ENCODE peak calls at places on chromosomes 12 and 14, in ten cellular contexts. F, J, B, D, M, P, W, A, X and U are unnamed samples.

GRCh38 chr14:104680806-104681688 is 8.4 kb upstream of the INF2 start:
- DNase-seq in P (peak), A (no peak), J (peak), F (peak), M (peak), W (peak), B (peak), X (peak), D (no peak), U (peak)

GRCh38 chr12:5083955-5084849 is 40.5 kb downstream of the KCNA5 start:
- DNase-seq in P (peak), B (peak), A (no peak), W (no peak), F (peak), D (peak), X (peak), M (peak), J (no peak), U (no peak)

GRCh38 chr12:56142184-56142784 is 10.1 kb upstream of the MYL6B start:
- DNase-seq in B (no peak), A (no peak), J (no peak), D (no peak), W (no peak), F (no peak), X (no peak), M (no peak), P (no peak), U (no peak)

GRCh38 chr12:59111873-59112272 is 191.6 kb upstream of the LRIG3 start:
- DNase-seq in A (no peak), B (no peak), X (no peak), D (no peak), P (no peak), F (no peak), W (no peak), M (no peak), J (no peak), U (no peak)

GRCh38 chr14:92768795-92769194 is 20.4 kb upstream of the LGMN start:
- DNase-seq in W (no peak), X (no peak), F (no peak), P (no peak), M (no peak), J (no peak), A (no peak), D (no peak), B (no peak), U (no peak)

GRCh38 chr12:122874081-122874480 is 21.8 kb downstream of the VPS37B start:
- DNase-seq in B (no peak), M (no peak), W (no peak), J (no peak), A (no peak), P (peak), X (no peak), D (no peak), F (no peak), U (no peak)

GRCh38 chr14:94165744-94166143 is 8.4 kb upstream of the PPP4R4 start:
- DNase-seq in D (no peak), X (no peak), W (no peak), F (no peak), B (no peak), P (no peak), J (no peak), A (no peak), M (no peak), U (no peak)

GRCh38 chr14:104546591-104547309 is 32.8 kb upstream of the C14orf180 start:
- DNase-seq in P (no peak), W (no peak), F (no peak), A (no peak), J (no peak), M (no peak), X (no peak), D (no peak), B (no peak), U (no peak)

GRCh38 chr14:63295231-63295685 is 23.5 kb downstream of the GPHB5 start:
- DNase-seq in J (no peak), D (no peak), X (no peak), P (no peak), W (no peak), F (no peak), B (no peak), M (no peak), A (no peak), U (no peak)

GRCh38 chr14:95611293-95611880 is 74.8 kb upstream of the TCL1B start:
- DNase-seq in M (no peak), D (no peak), X (peak), J (no peak), A (no peak), B (no peak), P (no peak), F (no peak), W (no peak), U (no peak)
- TF ChIP-seq CTCF in M (no peak), D (no peak), X (no peak), J (no peak), A (no peak), B (no peak), P (no peak), F (no peak), W (no peak), U (no peak)

GRCh38 chr12:12356886-12357696 is at the start of gene BORCS5:
- DNase-seq in M (peak), X (peak), A (peak), P (peak), D (peak), W (peak), J (peak), B (peak), F (peak), U (peak)
- TF ChIP-seq CTCF in M (peak), X (no peak), A (peak), P (peak), D (no peak), W (no peak), J (no peak), B (peak), F (no peak), U (no peak)

GRCh38 chr12:68785823-68786222 is 22.2 kb upstream of the MDM2 start:
- DNase-seq in B (no peak), M (no peak), X (no peak), D (no peak), P (no peak), J (no peak), A (no peak), F (no peak), W (no peak), U (no peak)

GRCh38 chr12:68785358-68785757 is 22.6 kb upstream of the MDM2 start:
- DNase-seq in X (no peak), A (no peak), D (no peak), M (no peak), F (no peak), P (no peak), B (no peak), J (no peak), W (no peak), U (no peak)

GRCh38 chr12:68789144-68789878 is 18.7 kb upstream of the MDM2 start:
- DNase-seq in F (no peak), A (no peak), D (no peak), M (no peak), X (no peak), P (no peak), B (no peak), J (no peak), W (no peak), U (peak)

GRCh38 chr12:68788554-68789143 is 19.3 kb upstream of the MDM2 start:
- DNase-seq in D (no peak), P (no peak), A (no peak), J (no peak), M (no peak), B (no peak), F (no peak), W (no peak), X (no peak), U (no peak)

GRCh38 chr12:68786929-68787328 is 21.0 kb upstream of the MDM2 start:
- DNase-seq in B (no peak), P (no peak), F (no peak), X (no peak), A (no peak), M (no peak), W (no peak), J (no peak), D (no peak), U (no peak)
- TF ChIP-seq CTCF in B (no peak), P (no peak), F (no peak), X (no peak), A (no peak), M (peak), W (no peak), J (no peak), D (peak), U (no peak)

DNA sequence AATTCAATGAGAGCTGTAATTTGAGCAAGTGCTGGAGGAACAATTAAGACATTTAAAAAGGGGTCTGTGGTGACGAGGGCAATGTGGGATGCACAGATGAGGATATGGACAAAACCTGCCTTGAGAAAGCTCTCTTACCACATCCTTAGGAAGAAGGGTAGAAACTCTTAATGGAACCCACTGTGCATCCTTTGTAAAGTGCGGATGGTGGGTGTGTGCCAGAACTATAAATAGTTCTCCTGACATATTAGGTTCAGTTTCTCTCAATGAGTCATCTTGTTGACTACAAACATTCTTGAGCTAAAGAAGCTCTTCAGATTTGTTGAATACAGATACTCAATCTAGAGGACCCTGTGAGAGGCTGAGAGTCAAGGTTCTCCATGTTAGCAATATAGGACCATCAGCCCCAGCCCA is 106.1 kb upstream of the ANO4 start:
- DNase-seq in F (no peak), A (no peak), J (no peak), D (no peak), B (no peak), X (no peak), W (no peak), M (no peak), P (no peak), U (no peak)
- TF ChIP-seq CTCF in F (no peak), A (no peak), J (no peak), D (no peak), B (no peak), X (no peak), W (no peak), M (no peak), P (no peak), U (no peak)

GRCh38 chr12:125418902-125419564 is 353.8 kb downstream of the AACS start:
- DNase-seq in P (no peak), D (no peak), A (no peak), J (no peak), X (peak), M (peak), B (no peak), F (no peak), W (no peak), U (no peak)

DNA sequence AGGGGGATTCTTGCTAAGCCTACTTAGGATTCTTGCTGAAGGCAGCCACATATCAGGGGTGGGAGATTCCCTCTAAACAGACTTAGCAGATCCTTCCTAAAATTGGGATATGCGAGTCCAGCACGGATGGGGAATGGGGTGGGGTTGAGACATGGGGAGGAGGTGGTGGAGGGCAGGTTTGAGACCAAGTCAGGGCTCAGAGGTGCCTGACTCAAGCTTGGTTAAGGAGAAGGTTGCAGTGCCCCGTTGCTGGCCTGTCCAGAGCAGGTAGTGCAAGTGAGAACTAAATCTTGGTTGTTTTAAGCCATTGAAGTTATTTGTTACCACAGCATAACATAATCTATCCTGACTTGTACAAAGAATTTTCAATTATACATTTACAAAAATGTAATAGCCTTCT is 359.7 kb downstream of the AACS start:
- DNase-seq in W (no peak), A (no peak), P (no peak), D (no peak), B (no peak), J (no peak), F (no peak), X (no peak), M (no peak), U (no peak)
- TF ChIP-seq CTCF in W (no peak), A (no peak), P (no peak), D (no peak), B (no peak), J (no peak), F (no peak), X (no peak), M (no peak), U (no peak)

GRCh38 chr12:132723015-132723763 is 12.5 kb downstream of the PGAM5 start:
- DNase-seq in B (no peak), J (no peak), A (peak), P (no peak), M (no peak), X (no peak), F (no peak), D (no peak), W (no peak), U (peak)

GRCh38 chr12:132727091-132727794 is 16.6 kb downstream of the PGAM5 start:
- DNase-seq in P (no peak), A (no peak), F (no peak), D (no peak), W (no peak), X (no peak), B (no peak), M (no peak), J (no peak), U (no peak)

GRCh38 chr12:132724506-132725220 is 14.0 kb downstream of the PGAM5 start:
- DNase-seq in F (no peak), A (no peak), M (no peak), B (no peak), W (no peak), X (no peak), D (peak), P (no peak), J (no peak), U (no peak)

GRCh38 chr12:132723764-132724140 is 13.1 kb downstream of the PGAM5 start:
- DNase-seq in J (no peak), F (no peak), W (no peak), A (no peak), B (no peak), P (no peak), D (no peak), M (no peak), X (no peak), U (no peak)

GRCh38 chr12:132726386-132726785 is 15.7 kb downstream of the PGAM5 start:
- DNase-seq in A (no peak), P (no peak), W (no peak), M (no peak), D (no peak), B (no peak), J (no peak), X (no peak), F (no peak), U (no peak)
- TF ChIP-seq CTCF in A (no peak), P (no peak), W (no peak), M (no peak), D (no peak), B (no peak), J (no peak), X (no peak), F (no peak), U (no peak)

GRCh38 chr12:18246057-18246456 is 15.3 kb upstream of the PIK3C2G start:
- DNase-seq in X (no peak), F (no peak), M (no peak), P (no peak), A (no peak), D (no peak), J (no peak), W (no peak), B (peak), U (no peak)
- TF ChIP-seq CTCF in X (no peak), F (no peak), M (no peak), P (peak), A (no peak), D (peak), J (no peak), W (no peak), B (no peak), U (no peak)

GRCh38 chr12:106173442-106173841 is 34.7 kb upstream of the NUAK1 start:
- DNase-seq in J (no peak), W (no peak), M (no peak), X (no peak), P (no peak), F (no peak), B (no peak), D (no peak), A (no peak), U (no peak)

GRCh38 chr12:106170285-106170684 is 31.5 kb upstream of the NUAK1 start:
- DNase-seq in J (no peak), B (peak), M (no peak), P (no peak), A (no peak), D (no peak), F (no peak), X (no peak), W (no peak), U (no peak)

GRCh38 chr12:106174876-106175275 is 36.1 kb upstream of the NUAK1 start:
- DNase-seq in J (no peak), P (no peak), F (no peak), W (no peak), D (no peak), X (no peak), B (no peak), A (no peak), M (no peak), U (no peak)

GRCh38 chr12:106171117-106171750 is 32.5 kb upstream of the NUAK1 start:
- DNase-seq in J (no peak), F (no peak), X (no peak), M (no peak), W (no peak), D (no peak), P (no peak), A (no peak), B (no peak), U (no peak)
- TF ChIP-seq CTCF in J (no peak), F (no peak), X (no peak), M (no peak), W (no peak), D (no peak), P (peak), A (no peak), B (no peak), U (no peak)

GRCh38 chr12:62308201-62308600 is 48.0 kb downstream of the USP15 start:
- DNase-seq in D (no peak), J (no peak), B (no peak), W (no peak), X (no peak), P (no peak), M (no peak), F (no peak), A (no peak), U (no peak)
- TF ChIP-seq CTCF in D (no peak), J (no peak), B (no peak), W (no peak), X (no peak), P (no peak), M (no peak), F (no peak), A (no peak), U (no peak)

DNA sequence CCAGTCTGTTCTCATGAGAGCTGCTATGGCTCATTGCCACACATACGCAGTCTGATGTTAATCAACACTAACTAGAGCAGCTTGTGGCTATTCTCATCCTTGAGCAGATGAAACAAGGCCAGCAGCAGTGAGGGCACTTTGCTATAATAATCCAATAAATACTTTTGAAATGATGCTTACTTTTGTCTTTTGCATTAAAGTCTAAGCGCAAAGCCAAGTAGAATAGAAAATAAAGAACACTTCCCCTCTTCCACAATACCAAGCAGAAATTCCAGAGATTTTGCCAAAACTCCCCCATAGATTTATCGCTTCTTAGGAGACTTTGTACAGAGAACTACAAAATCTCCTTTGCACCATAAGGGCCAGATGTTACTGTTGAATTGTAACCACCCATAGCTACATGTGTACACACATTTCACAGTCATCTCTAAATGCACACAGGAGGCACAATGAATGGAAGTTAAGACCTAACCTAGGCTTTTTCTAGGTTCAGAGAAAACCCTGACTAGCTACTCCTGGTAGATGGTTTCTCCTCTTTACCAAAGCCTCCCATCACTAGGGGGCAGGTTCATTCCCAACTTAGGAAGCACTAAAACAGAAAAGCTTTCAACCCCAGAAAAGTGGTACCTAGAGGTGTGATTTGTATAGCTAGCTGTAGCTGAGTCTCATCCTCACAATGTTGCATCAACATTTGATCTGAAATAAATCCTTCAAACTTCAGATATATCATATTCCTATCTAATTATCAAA is 119.3 kb downstream of the HMGA2 start:
- DNase-seq in A (no peak), M (no peak), J (no peak), X (no peak), F (no peak), D (peak), B (no peak), P (no peak), W (no peak), U (no peak)
- TF ChIP-seq CTCF in A (no peak), M (no peak), J (no peak), X (no peak), F (no peak), D (peak), B (no peak), P (peak), W (no peak), U (no peak)